ENCODE peak calls at places on chromosomes 11 and 22, in eight cellular contexts. U, T, G, I, X, B, N and Y are unnamed samples.

GRCh38 chr11:68832476-68833176 is 9.1 kb downstream of the CPT1A start:
- DNase-seq in B (no peak), X (no peak), N (no peak), I (no peak), G (no peak), U (no peak), T (no peak), Y (peak)

GRCh38 chr11:76156971-76157427 is 49.3 kb downstream of the WNT11 start:
- DNase-seq in U (no peak), G (no peak), B (no peak), I (no peak), T (no peak), N (no peak), X (no peak), Y (no peak)

GRCh38 chr11:18669211-18669593 is 29.4 kb upstream of the TMEM86A start:
- DNase-seq in B (peak), N (no peak), U (no peak), X (no peak), G (no peak), I (no peak), T (no peak), Y (no peak)

GRCh38 chr11:76318744-76319384 is 62.1 kb downstream of the THAP12 start:
- DNase-seq in I (peak), G (peak), U (peak), N (peak), T (peak), B (peak), X (peak), Y (peak)

GRCh38 chr11:44555031-44555800 is 10.2 kb upstream of the CD82 start:
- DNase-seq in U (no peak), B (no peak), N (no peak), I (no peak), G (no peak), X (no peak), T (no peak), Y (no peak)

GRCh38 chr22:38944653-38945052 is 12.8 kb upstream of the APOBEC3A start:
- DNase-seq in B (no peak), X (no peak), T (no peak), G (no peak), I (no peak), N (no peak), U (no peak), Y (peak)

GRCh38 chr11:122062763-122063162 is 53.3 kb downstream of the BLID start:
- DNase-seq in N (no peak), B (no peak), X (no peak), U (no peak), G (no peak), I (no peak), T (no peak), Y (no peak)

GRCh38 chr11:117072517-117073218 is 25.6 kb downstream of the SIK3 start:
- DNase-seq in B (peak), T (no peak), N (no peak), I (peak), X (peak), G (peak), U (no peak), Y (no peak)

GRCh38 chr11:15769203-15769602 is 587.1 kb downstream of the SOX6 start:
- DNase-seq in U (no peak), I (no peak), G (no peak), X (no peak), N (no peak), T (no peak), B (peak), Y (peak)

GRCh38 chr11:43243901-43244300 is 67.9 kb upstream of the API5 start:
- DNase-seq in I (no peak), G (no peak), U (no peak), B (no peak), N (no peak), X (no peak), T (no peak), Y (no peak)

GRCh38 chr11:73335204-73335923 is 27.3 kb downstream of the ARHGEF17 start:
- DNase-seq in N (peak), X (peak), T (peak), B (peak), U (peak), I (peak), G (peak), Y (peak)

GRCh38 chr11:116164843-116165242 is 607.9 kb downstream of the BUD13 start:
- DNase-seq in G (no peak), T (no peak), U (peak), I (no peak), X (no peak), B (no peak), N (no peak), Y (no peak)

GRCh38 chr22:39336411-39336810 is 13.4 kb upstream of the SYNGR1 start:
- DNase-seq in G (no peak), I (no peak), X (no peak), N (no peak), B (no peak), U (no peak), T (no peak), Y (no peak)

GRCh38 chr11:116059909-116060308 is 555.7 kb upstream of the CADM1 start:
- DNase-seq in N (no peak), T (no peak), B (no peak), U (no peak), I (no peak), X (no peak), G (no peak), Y (no peak)

GRCh38 chr11:68506908-68507307 is 46.4 kb downstream of the PPP6R3 start:
- DNase-seq in B (peak), X (no peak), G (no peak), I (no peak), T (no peak), N (no peak), U (no peak), Y (no peak)

GRCh38 chr11:6251120-6251733 is 8.4 kb upstream of the CCKBR start:
- DNase-seq in N (peak), I (peak), B (peak), U (no peak), G (peak), T (peak), X (peak), Y (peak)

GRCh38 chr11:16468735-16469446 is 112.5 kb upstream of the SOX6 start:
- DNase-seq in X (no peak), U (no peak), I (no peak), G (no peak), N (no peak), T (no peak), B (no peak), Y (no peak)

GRCh38 chr11:44693654-44694119 is 33.1 kb upstream of the TSPAN18 start:
- DNase-seq in B (no peak), X (no peak), T (no peak), G (no peak), U (no peak), I (no peak), N (no peak), Y (no peak)

GRCh38 chr22:49574205-49574604 is 253.5 kb downstream of the BRD1 start:
- DNase-seq in U (no peak), G (no peak), B (no peak), N (no peak), T (no peak), I (no peak), X (no peak), Y (peak)

GRCh38 chr11:10410844-10411200 is 44.2 kb upstream of the AMPD3 start:
- DNase-seq in B (no peak), U (no peak), T (no peak), X (no peak), N (no peak), I (no peak), G (no peak), Y (no peak)

GRCh38 chr11:30917859-30918478 is 331.8 kb upstream of the MPPED2 start:
- DNase-seq in G (peak), I (peak), U (no peak), B (peak), N (no peak), T (peak), X (peak), Y (no peak)

GRCh38 chr22:46640293-46640692 is 20.1 kb downstream of the GRAMD4 start:
- DNase-seq in B (no peak), I (no peak), G (no peak), N (no peak), X (no peak), T (no peak), U (no peak), Y (no peak)

GRCh38 chr22:44721206-44721605 is 19.2 kb downstream of the PRR5 start:
- DNase-seq in N (no peak), T (no peak), U (no peak), B (no peak), X (no peak), G (no peak), I (no peak), Y (no peak)

GRCh38 chr11:118290923-118291322 is 13.6 kb upstream of the CD3E start:
- DNase-seq in N (no peak), X (no peak), T (peak), G (peak), I (no peak), B (peak), U (peak), Y (peak)

GRCh38 chr11:86291466-86292262 is 10.4 kb upstream of the HIKESHI start:
- DNase-seq in N (peak), I (peak), G (peak), U (peak), B (peak), T (peak), X (peak), Y (peak)

GRCh38 chr22:23763579-23764331 is 965 bp downstream of the C22orf15 start:
- DNase-seq in T (peak), I (no peak), B (no peak), N (no peak), G (no peak), X (no peak), U (no peak), Y (no peak)

GRCh38 chr22:45703758-45704157 is 32.1 kb downstream of the ATXN10 start:
- DNase-seq in T (no peak), U (no peak), N (no peak), B (no peak), I (no peak), X (no peak), G (no peak), Y (no peak)

DNA sequence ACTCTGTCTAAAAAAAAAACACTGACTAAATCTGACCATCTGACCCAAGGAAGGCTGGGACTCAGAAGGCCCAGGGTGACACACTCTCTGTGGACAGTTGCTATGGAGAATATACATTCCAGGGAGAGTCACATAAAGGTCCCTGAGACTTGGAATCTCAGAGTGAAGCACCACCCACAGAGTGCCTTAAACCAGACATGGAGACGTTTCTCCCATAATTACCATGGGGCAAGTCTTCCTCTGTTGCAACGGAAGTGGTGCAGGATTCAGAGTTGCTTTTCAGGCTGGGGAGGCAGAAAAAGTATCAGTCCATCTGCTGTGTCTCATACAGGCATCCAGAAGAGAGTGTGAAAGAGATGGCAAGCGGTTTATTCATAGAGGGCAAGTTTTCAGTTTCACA is 58.7 kb upstream of the SLN start:
- DNase-seq in I (peak), T (no peak), B (peak), N (no peak), U (no peak), X (peak), G (no peak), Y (no peak)
- H3K27ac ChIP-seq in I (peak), T (no peak), B (no peak), N (no peak), U (no peak), X (no peak), G (no peak), Y (no peak)

DNA sequence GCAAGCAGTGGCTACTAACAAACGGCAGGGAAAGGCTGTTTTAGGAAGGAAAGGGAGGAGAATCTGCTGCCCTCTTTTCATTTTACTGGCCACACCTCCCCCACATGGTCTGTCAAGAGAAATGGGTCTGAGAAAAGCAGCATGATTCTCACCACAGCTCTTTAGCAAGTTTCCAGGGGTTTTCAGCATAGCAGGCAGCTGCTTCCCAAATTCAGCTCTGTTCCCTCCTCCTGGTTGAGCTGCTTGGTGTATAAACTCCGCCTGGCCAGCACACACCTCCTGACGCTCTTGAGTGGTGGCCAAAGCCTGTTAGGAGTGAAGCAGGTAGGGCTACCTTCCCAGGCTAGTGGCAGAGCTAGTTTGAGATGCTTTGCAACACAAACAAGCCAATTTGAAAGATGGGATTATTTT is 438.5 kb upstream of the CCDC90B start:
- DNase-seq in T (no peak), I (no peak), U (peak), B (peak), N (peak), X (peak), G (no peak), Y (no peak)
- H3K27ac ChIP-seq in T (no peak), I (no peak), U (peak), B (no peak), N (no peak), X (no peak), G (no peak), Y (peak)

GRCh38 chr22:17119481-17120202 is 1.5 kb downstream of the TMEM121B start:
- DNase-seq in X (no peak), I (no peak), T (no peak), B (peak), U (no peak), N (no peak), G (no peak), Y (peak)
- H3K27ac ChIP-seq in X (no peak), I (no peak), T (no peak), B (no peak), U (no peak), N (no peak), G (no peak), Y (no peak)

GRCh38 chr11:61022311-61023085 is 51.0 kb downstream of the CD6 start:
- DNase-seq in G (no peak), I (no peak), T (no peak), N (no peak), B (no peak), U (no peak), X (no peak), Y (no peak)
- H3K27ac ChIP-seq in G (no peak), I (no peak), T (peak), N (no peak), B (no peak), U (no peak), X (no peak), Y (no peak)

DNA sequence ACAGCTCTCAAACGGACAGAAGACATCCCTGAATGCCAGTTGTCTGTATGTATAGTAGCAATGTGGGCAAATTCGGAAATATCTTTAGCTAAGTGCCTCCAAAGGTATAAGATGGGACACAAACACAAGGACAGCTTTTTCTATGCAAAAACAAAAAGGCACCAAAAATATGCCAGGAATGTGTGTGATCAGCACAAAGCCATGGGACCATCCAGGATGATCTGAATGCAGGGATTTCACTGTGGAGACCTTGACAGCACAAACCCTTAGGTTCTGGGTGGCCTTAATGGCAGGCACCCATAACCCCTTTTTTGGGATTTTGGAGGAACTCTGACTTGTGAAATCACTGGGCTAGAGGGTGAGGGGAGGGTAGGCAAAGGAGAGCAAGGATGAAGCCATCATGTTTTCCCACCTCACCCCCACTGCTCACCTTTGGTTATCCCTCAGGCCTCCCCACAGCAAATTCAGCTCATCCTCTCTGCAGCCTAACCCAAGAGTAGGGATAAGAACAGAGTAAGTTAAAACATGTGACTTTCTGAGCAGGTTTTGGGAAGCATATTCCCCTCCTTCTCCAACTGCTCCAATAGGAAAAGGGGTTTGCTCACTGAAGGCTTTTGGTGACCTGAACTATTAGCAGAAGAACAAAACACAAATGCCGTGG is 154.6 kb downstream of the SNX19 start:
- DNase-seq in X (no peak), T (no peak), I (no peak), N (no peak), G (no peak), B (no peak), U (no peak), Y (no peak)
- H3K27ac ChIP-seq in X (no peak), T (no peak), I (no peak), N (no peak), G (no peak), B (no peak), U (no peak), Y (no peak)

GRCh38 chr11:20097319-20098221 is 62.7 kb downstream of the DBX1 start:
- DNase-seq in N (no peak), G (no peak), I (peak), X (peak), B (peak), U (no peak), T (no peak), Y (no peak)
- H3K27ac ChIP-seq in N (no peak), G (no peak), I (peak), X (peak), B (peak), U (no peak), T (no peak), Y (peak)

DNA sequence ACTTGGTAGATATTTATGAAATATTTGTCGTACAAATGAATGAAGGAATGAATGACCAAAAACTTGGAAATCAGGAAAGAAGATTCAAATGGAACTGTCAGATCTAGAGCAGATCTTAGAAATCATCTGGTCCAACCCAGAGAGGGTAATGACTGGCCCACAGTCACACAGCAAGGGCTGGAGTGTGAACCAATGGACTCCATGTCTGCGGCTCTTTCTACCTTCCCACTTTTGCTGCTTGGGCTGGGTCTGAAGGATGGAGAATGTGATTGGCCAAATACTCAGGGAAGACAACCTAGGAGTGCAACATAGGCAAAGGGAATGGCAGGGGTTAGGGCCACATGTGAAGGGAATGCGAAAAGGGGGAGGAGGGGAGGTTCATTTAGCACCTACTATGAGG is 5.8 kb upstream of the DGKZ start:
- DNase-seq in X (no peak), N (no peak), B (no peak), G (no peak), I (no peak), T (no peak), U (no peak), Y (no peak)
- H3K27ac ChIP-seq in X (no peak), N (no peak), B (no peak), G (no peak), I (no peak), T (no peak), U (no peak), Y (peak)